ENCODE peak calls at places on chromosomes 11 and 22, in five cellular contexts. One of them, this sample, is unnamed.

GRCh38 chr11:75499423-75500305 is 26.1 kb downstream of the GDPD5 start:
- DNase-seq in endothelial cell: no peak
- DNase-seq in uterus: peak
- DNase-seq in activated effector memory CD4-positive, alpha-beta T cell treated with anti-CD3 and anti-CD28 coated beads, Interleukin-2, amount 50 U/mL, for 16 hours: no peak
- DNase-seq in NCI-H226: peak
- DNase-seq in this sample: peak

GRCh38 chr22:27241430-27242110 is 560.0 kb downstream of the MN1 start:
- DNase-seq in endothelial cell: no peak
- DNase-seq in uterus: no peak
- DNase-seq in activated effector memory CD4-positive, alpha-beta T cell treated with anti-CD3 and anti-CD28 coated beads, Interleukin-2, amount 50 U/mL, for 16 hours: no peak
- DNase-seq in NCI-H226: no peak
- DNase-seq in this sample: no peak

GRCh38 chr11:78941226-78941851 is 366.7 kb upstream of the NARS2 start:
- DNase-seq in endothelial cell: no peak
- DNase-seq in uterus: no peak
- DNase-seq in activated effector memory CD4-positive, alpha-beta T cell treated with anti-CD3 and anti-CD28 coated beads, Interleukin-2, amount 50 U/mL, for 16 hours: no peak
- DNase-seq in NCI-H226: no peak
- DNase-seq in this sample: no peak

GRCh38 chr11:66880484-66881211 is 23.8 kb downstream of the LRFN4 start:
- DNase-seq in endothelial cell: no peak
- DNase-seq in uterus: no peak
- DNase-seq in activated effector memory CD4-positive, alpha-beta T cell treated with anti-CD3 and anti-CD28 coated beads, Interleukin-2, amount 50 U/mL, for 16 hours: peak
- DNase-seq in NCI-H226: no peak
- DNase-seq in this sample: no peak

GRCh38 chr11:96085349-96085910 is 161.5 kb upstream of the MTMR2 start:
- DNase-seq in endothelial cell: no peak
- DNase-seq in uterus: no peak
- DNase-seq in activated effector memory CD4-positive, alpha-beta T cell treated with anti-CD3 and anti-CD28 coated beads, Interleukin-2, amount 50 U/mL, for 16 hours: no peak
- DNase-seq in NCI-H226: no peak
- DNase-seq in this sample: no peak

GRCh38 chr11:121334973-121335711 is 42.6 kb downstream of the SC5D start:
- DNase-seq in endothelial cell: no peak
- DNase-seq in uterus: no peak
- DNase-seq in activated effector memory CD4-positive, alpha-beta T cell treated with anti-CD3 and anti-CD28 coated beads, Interleukin-2, amount 50 U/mL, for 16 hours: no peak
- DNase-seq in NCI-H226: no peak
- DNase-seq in this sample: no peak

GRCh38 chr11:65437436-65438227 is 15.0 kb downstream of the NEAT1 start:
- DNase-seq in endothelial cell: no peak
- DNase-seq in uterus: peak
- DNase-seq in activated effector memory CD4-positive, alpha-beta T cell treated with anti-CD3 and anti-CD28 coated beads, Interleukin-2, amount 50 U/mL, for 16 hours: peak
- DNase-seq in NCI-H226: no peak
- DNase-seq in this sample: no peak

GRCh38 chr22:21652547-21653545 is 10.7 kb downstream of the SDF2L1 start:
- DNase-seq in endothelial cell: no peak
- DNase-seq in uterus: no peak
- DNase-seq in activated effector memory CD4-positive, alpha-beta T cell treated with anti-CD3 and anti-CD28 coated beads, Interleukin-2, amount 50 U/mL, for 16 hours: peak
- DNase-seq in NCI-H226: no peak
- DNase-seq in this sample: no peak

GRCh38 chr11:1167256-1167655 is 9.5 kb downstream of the MUC5AC start:
- DNase-seq in endothelial cell: no peak
- DNase-seq in uterus: no peak
- DNase-seq in activated effector memory CD4-positive, alpha-beta T cell treated with anti-CD3 and anti-CD28 coated beads, Interleukin-2, amount 50 U/mL, for 16 hours: no peak
- DNase-seq in NCI-H226: no peak
- DNase-seq in this sample: no peak

This sample was measured in HTR-8/SVneo.